ENCODE peak calls at places on chromosomes 12 and 14, in nine cellular contexts. S is heart left ventricle; A is dermis microvascular lymphatic vessel endothelial cell; C is HT1080; B is NCI-H1417 treated with DMSO at 0.1 percent for 48 hours; Y is HL-60; F is D721Med; X is stimulated activated CD8-positive, alpha-beta memory T cell treated with anti-CD3 and anti-CD28 coated beads, Interleukin-15, amount 100 ng/mL, for 1 hour; T is activated CD4-positive, alpha-beta T cell treated with anti-CD3 and anti-CD28 coated beads, Interleukin-2, amount 10 ng/mL, durations not matched to agents 7 days and 5 days. Z is an unnamed sample.

GRCh38 chr12:69269736-69270135 is 30.4 kb downstream of the CPSF6 start:
- DNase-seq in S (no peak), A (no peak), C (no peak), B (no peak), Y (no peak), F (no peak), X (no peak), T (no peak), Z (no peak)

GRCh38 chr12:94263905-94264655 is 115.7 kb downstream of the PLXNC1 start:
- DNase-seq in S (no peak), A (no peak), C (no peak), B (no peak), Y (peak; percentile 65), F (no peak), X (no peak), T (no peak), Z (no peak)

GRCh38 chr12:1117970-1118563 is 127.0 kb downstream of the ERC1 start:
- DNase-seq in S (peak; percentile 52), A (peak; percentile 80), C (peak; percentile 48), B (peak; percentile 66), Y (peak; percentile 71), F (no peak), X (peak; percentile 34), T (peak; percentile 76), Z (peak; percentile 65)

GRCh38 chr14:21244546-21244945 is 24.7 kb downstream of the HNRNPC start:
- DNase-seq in S (no peak), A (no peak), C (no peak), B (no peak), Y (peak; percentile 60), F (no peak), X (no peak), T (no peak), Z (no peak)

GRCh38 chr12:27359578-27360340 is 27.1 kb downstream of the BMAL2 start:
- DNase-seq in S (no peak), A (no peak), C (no peak), B (no peak), Y (no peak), F (no peak), X (no peak), T (no peak), Z (peak; percentile 13)

GRCh38 chr12:93520454-93520853 is 52.0 kb upstream of the SOCS2 start:
- DNase-seq in S (no peak), A (no peak), C (no peak), B (no peak), Y (no peak), F (no peak), X (no peak), T (no peak), Z (peak; percentile 23)

GRCh38 chr12:14828896-14829295 is 14.4 kb downstream of the ART4 start:
- DNase-seq in S (no peak), A (peak; percentile 32), C (peak; percentile 24), B (no peak), Y (no peak), F (no peak), X (no peak), T (no peak), Z (no peak)

GRCh38 chr12:28021704-28022103 is 49.2 kb upstream of the PTHLH start:
- DNase-seq in S (no peak), A (no peak), C (no peak), B (no peak), Y (no peak), F (no peak), X (no peak), T (no peak), Z (no peak)

GRCh38 chr12:47231456-47231855 is 151.7 kb upstream of the AMIGO2 start:
- DNase-seq in S (no peak), A (no peak), C (no peak), B (no peak), Y (no peak), F (no peak), X (no peak), T (no peak), Z (no peak)

GRCh38 chr12:51714666-51715065 is 123.6 kb downstream of the SCN8A start:
- DNase-seq in S (no peak), A (no peak), C (peak; percentile 76), B (no peak), Y (no peak), F (no peak), X (no peak), T (no peak), Z (peak; percentile 74)

GRCh38 chr12:114628199-114628598 is 55.8 kb downstream of the TBX3 start:
- DNase-seq in S (no peak), A (no peak), C (no peak), B (no peak), Y (no peak), F (no peak), X (no peak), T (no peak), Z (peak; percentile 55)

GRCh38 chr14:36646664-36647416 is 14.8 kb upstream of the PAX9 start:
- DNase-seq in S (no peak), A (no peak), C (no peak), B (no peak), Y (no peak), F (no peak), X (no peak), T (no peak), Z (no peak)

GRCh38 chr12:70590549-70591226 is 46.5 kb downstream of the PTPRB start:
- DNase-seq in S (no peak), A (no peak), C (no peak), B (no peak), Y (peak; percentile 6), F (no peak), X (no peak), T (no peak), Z (peak; percentile 15)

GRCh38 chr12:91565246-91565645 is 382.6 kb upstream of the DCN start:
- DNase-seq in S (no peak), A (no peak), C (no peak), B (no peak), Y (no peak), F (no peak), X (no peak), T (no peak), Z (peak; percentile 42)

GRCh38 chr14:74140374-74140850 is 55.7 kb downstream of the LIN52 start:
- DNase-seq in S (peak; percentile 77), A (peak; percentile 61), C (no peak), B (peak; percentile 83), Y (no peak), F (no peak), X (no peak), T (no peak), Z (no peak)

GRCh38 chr12:59055204-59055839 is 135.0 kb upstream of the LRIG3 start:
- DNase-seq in S (no peak), A (peak; percentile 91), C (peak; percentile 89), B (no peak), Y (no peak), F (no peak), X (no peak), T (no peak), Z (peak; percentile 84)

GRCh38 chr12:63895841-63896240 is 51.3 kb downstream of the SRGAP1 start:
- DNase-seq in S (no peak), A (no peak), C (no peak), B (no peak), Y (no peak), F (no peak), X (no peak), T (no peak), Z (no peak)

GRCh38 chr12:109772622-109773321 is 59.1 kb downstream of the FAM222A start:
- DNase-seq in S (no peak), A (no peak), C (no peak), B (no peak), Y (peak; percentile 3), F (no peak), X (no peak), T (no peak), Z (no peak)

GRCh38 chr12:123238961-123239360 is 5.7 kb downstream of the MTRFR start:
- DNase-seq in S (no peak), A (no peak), C (no peak), B (no peak), Y (no peak), F (no peak), X (no peak), T (no peak), Z (no peak)

Z was measured in M059J.